ENCODE peak calls at places on chromosome 1, in eight cellular contexts. R is stimulated activated CD4-positive, alpha-beta T cell treated with anti-CD3 and anti-CD28 coated beads, Interleukin-2, amount 100 ng/mL, for 24 hours; T is AML-193; F is right cardiac atrium; C is Kasumi-1; S is HFFc6; A is stimulated activated naive B cell treated with anti-CD40 and anti-IgM and Interleukin-4, amounts not matched to agents 10 μg/mL and 1 μg/mL and 100 μg/mL, for 72 hours; N is NCI-H1417. K is an unnamed sample.

GRCh38 chr1:35532497-35533226 is 24.5 kb downstream of the KIAA0319L start:
- DNase-seq in R (no peak), A (no peak), T (no peak), C (no peak), S (no peak), F (no peak), N (no peak), K (peak)

GRCh38 chr1:82586473-82586872 is 785.7 kb downstream of the ADGRL2 start:
- DNase-seq in N (no peak), F (peak), S (no peak), R (no peak), C (peak), A (no peak), T (no peak), K (no peak)

GRCh38 chr1:17599301-17600300 is 60.1 kb downstream of the ARHGEF10L start:
- DNase-seq in T (no peak), R (no peak), S (no peak), C (no peak), A (no peak), N (no peak), F (no peak), K (no peak)

GRCh38 chr1:211703812-211704566 is 28.6 kb upstream of the NEK2 start:
- DNase-seq in F (no peak), A (no peak), T (no peak), N (peak), C (no peak), S (no peak), R (no peak), K (no peak)

GRCh38 chr1:244180256-244180655 is 129.2 kb downstream of the ZBTB18 start:
- DNase-seq in C (no peak), R (no peak), F (no peak), S (no peak), N (no peak), T (no peak), A (no peak), K (peak)

GRCh38 chr1:244653439-244654283 is 735 bp downstream of the DESI2 start:
- DNase-seq in N (peak), R (no peak), C (no peak), F (no peak), S (no peak), T (no peak), A (no peak), K (peak)

GRCh38 chr1:68725353-68725752 is 228.5 kb upstream of the DEPDC1 start:
- DNase-seq in C (no peak), N (peak), F (peak), A (no peak), R (no peak), S (no peak), T (no peak), K (no peak)

GRCh38 chr1:76901158-76901767 is 34.0 kb downstream of the ST6GALNAC5 start:
- DNase-seq in N (peak), R (peak), T (peak), C (peak), F (no peak), S (peak), A (peak), K (peak)

GRCh38 chr1:222654849-222655248 is 37.0 kb downstream of the MIA3 start:
- DNase-seq in A (peak), T (peak), N (no peak), S (no peak), R (peak), F (no peak), C (peak), K (peak)

GRCh38 chr1:16724718-16725438 is 15.4 kb upstream of the RNU1-4 start:
- DNase-seq in F (peak), T (no peak), A (no peak), N (no peak), C (no peak), S (no peak), R (no peak), K (no peak)

GRCh38 chr1:26799479-26800133 is 11.9 kb downstream of the PIGV start:
- DNase-seq in N (no peak), F (peak), R (peak), T (no peak), S (peak), C (no peak), A (no peak), K (peak)

GRCh38 chr1:7062346-7063061 is 277.2 kb downstream of the CAMTA1 start:
- DNase-seq in S (no peak), N (no peak), F (no peak), T (no peak), C (no peak), R (no peak), A (no peak), K (no peak)

GRCh38 chr1:170729608-170730378 is 65.9 kb downstream of the PRRX1 start:
- DNase-seq in R (no peak), N (no peak), T (no peak), S (peak), C (no peak), F (no peak), A (no peak), K (peak)

GRCh38 chr1:182330303-182330702 is 61.3 kb downstream of the GLUL start:
- DNase-seq in F (peak), S (peak), T (peak), N (no peak), R (no peak), A (no peak), C (no peak), K (no peak)

K was measured in astrocyte.